ENCODE peak calls at places on chromosomes 12 and 14, in seven cellular contexts. U is mesothelial cell of epicardium; T is T1000; R is heart right ventricle; B is naive B cell; D is activated T-cell treated with anti-CD3 and anti-CD28 coated beads for 24 hours; C is CD4-positive, alpha-beta T cell. E is an unnamed sample.

GRCh38 chr14:68779761-68780323 is 13.0 kb downstream of the ZFP36L1 start:
- DNase-seq in B (no peak), R (no peak), T (peak; percentile 58), U (no peak), C (peak; percentile 33), D (no peak), E (no peak)

GRCh38 chr12:4849024-4849594 is 60.6 kb upstream of the KCNA1 start:
- DNase-seq in R (no peak), T (no peak), U (no peak), D (no peak), C (no peak), B (no peak), E (no peak)

GRCh38 chr12:13973981-13974380 is 7.4 kb downstream of the GRIN2B start:
- DNase-seq in U (no peak), C (no peak), T (no peak), B (no peak), R (no peak), D (no peak), E (no peak)

GRCh38 chr14:61211476-61212262 is 69.5 kb downstream of the TMEM30B start:
- DNase-seq in T (no peak), U (no peak), D (no peak), C (no peak), R (no peak), B (no peak), E (no peak)

GRCh38 chr14:36967892-36968555 is 204.4 kb downstream of the SLC25A21 start:
- DNase-seq in C (no peak), R (no peak), D (no peak), B (no peak), U (no peak), T (no peak), E (no peak)

GRCh38 chr12:50520345-50520744 is 15.6 kb downstream of the DIP2B start:
- DNase-seq in T (no peak), B (peak; percentile 48), D (no peak), R (no peak), U (no peak), C (no peak), E (no peak)

GRCh38 chr12:97038859-97039258 is 131.8 kb downstream of the NEDD1 start:
- DNase-seq in R (no peak), U (no peak), D (no peak), C (no peak), B (no peak), T (no peak), E (no peak)

GRCh38 chr12:85626031-85626781 is 210.0 kb downstream of the RASSF9 start:
- DNase-seq in D (no peak), B (no peak), U (no peak), C (no peak), R (no peak), T (no peak), E (no peak)

GRCh38 chr12:52870361-52871290 is 21.8 kb upstream of the KRT78 start:
- DNase-seq in D (peak; percentile 75), B (peak; percentile 34), U (no peak), R (peak; percentile 41), C (peak; percentile 82), T (no peak), E (peak; percentile 23)

GRCh38 chr12:53596920-53597363 is 29.2 kb downstream of the ATF7 start:
- DNase-seq in U (no peak), D (no peak), T (no peak), B (no peak), R (no peak), C (no peak), E (no peak)

E was measured in C1 segment of cervical spinal cord.